ENCODE peak calls at places on chromosomes 12 and 14, in six cellular contexts. D is endothelial cell of umbilical vein, R is GM23338, F is heart left ventricle, B is kidney epithelial cell, T is left ventricle myocardium inferior. V is an unnamed sample.

GRCh38 chr12:121404734-121405133 is 4.8 kb downstream of the RNF34 start:
- DNase-seq in D (no peak), R (no peak), F (no peak), B (no peak), T (no peak), V (no peak)

GRCh38 chr12:131919366-131920156 is 9.5 kb upstream of the PUS1 start:
- DNase-seq in D (no peak), R (no peak), F (no peak), B (no peak), T (no peak), V (no peak)

GRCh38 chr14:25041898-25042297 is 8.0 kb downstream of the STXBP6 start:
- DNase-seq in D (no peak), R (no peak), F (no peak), B (no peak), T (no peak), V (no peak)

GRCh38 chr12:120404271-120404670 is 33.6 kb upstream of the COX6A1 start:
- DNase-seq in D (no peak), R (peak; percentile 35), F (no peak), B (no peak), T (no peak), V (no peak)

GRCh38 chr14:55572578-55572977 is 7.4 kb upstream of the KTN1 start:
- DNase-seq in D (peak; percentile 82), R (no peak), F (peak; percentile 43), B (no peak), T (no peak), V (no peak)

GRCh38 chr14:76829650-76830421 is 3.6 kb downstream of the LRRC74A start:
- DNase-seq in D (no peak), R (no peak), F (peak; percentile 87), B (no peak), T (peak; percentile 86), V (no peak)

GRCh38 chr12:126747530-126748149 is 1519.3 kb upstream of the TMEM132C start:
- DNase-seq in D (no peak), R (peak; percentile 40), F (peak; percentile 31), B (no peak), T (peak; percentile 42), V (no peak)

GRCh38 chr12:19779393-19780056 is 340.2 kb downstream of the AEBP2 start:
- DNase-seq in D (no peak), R (peak; percentile 50), F (peak; percentile 71), B (no peak), T (peak; percentile 36), V (no peak)

GRCh38 chr12:22684526-22685118 is 59.7 kb downstream of the ETNK1 start:
- DNase-seq in D (peak; percentile 71), R (peak; percentile 69), F (no peak), B (no peak), T (no peak), V (no peak)

GRCh38 chr12:65121049-65121955 is at the start of gene WIF1:
- DNase-seq in D (peak; percentile 22), R (peak; percentile 92), F (peak; percentile 24), B (no peak), T (no peak), V (no peak)

GRCh38 chr14:69049675-69050074 is 70.6 kb upstream of the ACTN1 start:
- DNase-seq in D (peak; percentile 96), R (no peak), F (peak; percentile 38), B (no peak), T (no peak), V (no peak)

GRCh38 chr12:65905941-65906471 is 81.7 kb downstream of the HMGA2 start:
- DNase-seq in D (no peak), R (no peak), F (no peak), B (no peak), T (no peak), V (no peak)

GRCh38 chr12:69047990-69048389 is 115.0 kb upstream of the CPM start:
- DNase-seq in D (no peak), R (no peak), F (no peak), B (no peak), T (no peak), V (no peak)
- TF ChIP-seq CTCF in D (no peak), R (no peak), F (no peak), B (no peak), T (no peak), V (no peak)

GRCh38 chr12:49959570-49960473 is 1.9 kb upstream of the AQP5 start:
- DNase-seq in D (peak; percentile 88), R (peak; percentile 94), F (no peak), B (peak; percentile 59), T (no peak), V (no peak)
- H3K27me3 ChIP-seq in D (no peaks in the 10 kb centered on the region), R (peaks cover 78% of the 10 kb centered on the region), F (peaks cover 91% of the 10 kb centered on the region), B (peaks cover 36% of the 10 kb centered on the region), T (peaks cover 83% of the 10 kb centered on the region), V (peaks cover 87% of the 10 kb centered on the region)

GRCh38 chr14:63130531-63130930 is 73.7 kb upstream of the RHOJ start:
- DNase-seq in D (no peak), R (no peak), F (no peak), B (no peak), T (no peak), V (no peak)

DNA sequence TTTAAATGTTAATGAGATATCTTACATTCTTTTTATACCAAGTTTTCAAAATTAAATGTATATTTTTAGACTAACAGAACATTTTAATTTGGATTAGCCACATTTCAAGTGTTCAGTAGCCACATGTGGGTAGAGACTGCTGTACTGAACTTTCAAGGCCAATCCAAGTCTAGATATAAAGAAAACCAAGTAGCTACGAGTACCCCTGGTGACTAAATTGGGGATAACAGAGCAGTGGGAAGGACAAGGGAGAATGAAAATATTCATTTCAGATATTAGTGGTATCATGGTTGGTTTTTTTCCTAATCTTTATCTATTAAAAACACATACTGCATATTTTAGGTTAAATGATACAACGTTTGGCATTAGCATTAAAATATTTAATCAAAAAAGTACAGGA is 69.4 kb upstream of the RHOJ start:
- DNase-seq in D (peak; percentile 15), R (peak; percentile 48), F (no peak), B (no peak), T (no peak), V (no peak)
- TF ChIP-seq CTCF in D (peak; percentile 11), R (peak; percentile 79), F (no peak), B (no peak), T (no peak), V (peak; percentile 68)

GRCh38 chr14:101563654-101564443 is 2.6 kb downstream of the DIO3 start:
- DNase-seq in D (no peak), R (peak; percentile 67), F (no peak), B (no peak), T (no peak), V (no peak)

GRCh38 chr14:101571004-101571403 is 9.7 kb downstream of the DIO3 start:
- DNase-seq in D (no peak), R (no peak), F (no peak), B (no peak), T (no peak), V (no peak)

GRCh38 chr14:101564819-101565698 is 3.8 kb downstream of the DIO3 start:
- DNase-seq in D (no peak), R (peak; percentile 73), F (no peak), B (no peak), T (no peak), V (no peak)

GRCh38 chr14:101564444-101564776 is 3.1 kb downstream of the DIO3 start:
- DNase-seq in D (no peak), R (no peak), F (no peak), B (no peak), T (no peak), V (no peak)

GRCh38 chr14:101567252-101567651 is 6.0 kb downstream of the DIO3 start:
- DNase-seq in D (no peak), R (no peak), F (no peak), B (no peak), T (no peak), V (no peak)
- H3K27me3 ChIP-seq in D (peaks cover 46% of the 10 kb centered on the region), R (peaks cover 79% of the 10 kb centered on the region), F (peaks cover 53% of the 10 kb centered on the region), B (peaks cover 46% of the 10 kb centered on the region), T (peaks cover 92% of the 10 kb centered on the region), V (peaks cover 47% of the 10 kb centered on the region)

DNA sequence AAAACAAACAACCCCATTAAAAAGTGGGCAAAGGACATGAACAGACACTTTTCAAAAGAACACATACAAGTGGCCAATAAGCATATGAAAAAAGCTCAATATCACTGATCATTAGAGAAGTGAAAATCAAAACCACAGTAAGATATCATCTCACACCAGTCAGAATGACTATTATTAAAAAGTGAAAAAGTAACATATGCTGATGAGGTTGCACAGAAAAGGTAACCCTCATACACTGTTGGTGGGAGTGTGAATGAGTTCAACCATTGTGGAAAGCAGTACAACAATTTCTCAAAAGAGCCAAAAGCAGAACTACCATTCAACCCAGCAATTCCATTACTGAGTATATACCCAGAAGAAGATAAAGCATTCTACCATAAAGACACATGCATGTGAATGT is 18.2 kb downstream of the PDE6H start:
- DNase-seq in D (no peak), R (no peak), F (no peak), B (no peak), T (no peak), V (no peak)
- TF ChIP-seq CTCF in D (no peak), R (no peak), F (no peak), B (no peak), T (no peak), V (no peak)

GRCh38 chr12:111156304-111156703 is 212.6 kb downstream of the PHETA1 start:
- DNase-seq in D (no peak), R (no peak), F (no peak), B (no peak), T (no peak), V (no peak)
- H3K27me3 ChIP-seq in D (peaks cover 2% of the 10 kb centered on the region), R (no peaks in the 10 kb centered on the region), F (peaks cover 4% of the 10 kb centered on the region), B (peaks cover 19% of the 10 kb centered on the region), T (peaks cover 86% of the 10 kb centered on the region), V (peaks cover 4% of the 10 kb centered on the region)

GRCh38 chr14:96084796-96085195 is 45.6 kb downstream of the C14orf132 start:
- DNase-seq in D (no peak), R (no peak), F (no peak), B (no peak), T (no peak), V (no peak)

GRCh38 chr14:96088131-96088880 is 49.1 kb downstream of the C14orf132 start:
- DNase-seq in D (no peak), R (no peak), F (no peak), B (no peak), T (no peak), V (no peak)

GRCh38 chr14:96086032-96086431 is 46.9 kb downstream of the C14orf132 start:
- DNase-seq in D (no peak), R (no peak), F (no peak), B (peak; percentile 77), T (no peak), V (peak; percentile 34)

GRCh38 chr14:96085369-96085768 is 46.2 kb downstream of the C14orf132 start:
- DNase-seq in D (no peak), R (no peak), F (no peak), B (no peak), T (no peak), V (no peak)

DNA sequence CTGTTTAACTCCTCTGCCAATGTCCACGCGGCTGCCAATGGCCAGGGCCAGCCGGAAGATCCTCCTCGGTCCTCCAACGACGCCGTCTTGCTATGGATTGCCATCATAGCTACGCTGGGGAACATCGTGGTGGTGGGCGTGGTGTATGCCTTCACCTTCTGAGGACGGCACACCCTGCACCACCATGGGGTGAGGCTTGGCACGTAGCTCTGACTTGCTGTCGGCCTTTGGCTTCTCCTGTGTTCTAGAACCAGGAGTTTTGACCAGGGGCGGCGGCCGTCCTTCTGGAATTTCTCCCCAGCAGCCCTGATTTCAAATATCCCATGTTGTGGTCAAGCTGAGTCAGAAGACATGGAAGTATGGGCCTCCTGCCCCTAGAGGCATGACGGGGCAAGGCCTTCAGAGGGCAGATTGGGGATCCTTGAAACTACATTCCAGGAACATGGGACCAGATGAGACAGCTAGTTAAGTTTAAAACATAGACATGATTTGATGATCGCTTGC is 47.5 kb downstream of the C14orf132 start:
- DNase-seq in D (no peak), R (no peak), F (no peak), B (no peak), T (no peak), V (no peak)
- TF ChIP-seq CTCF in D (no peak), R (no peak), F (no peak), B (no peak), T (no peak), V (peak; percentile 6)